ENCODE peak calls at places on chromosomes 12 and 14, in six cellular contexts. One of them, this sample, is unnamed.

GRCh38 chr12:109491671-109492070 is 14.2 kb downstream of the UBE3B start:
- DNase-seq in EH: no peak
- DNase-seq in GM10248: no peak
- DNase-seq in GDM1: no peak
- DNase-seq in stimulated activated CD8-positive, alpha-beta memory T cell treated with anti-CD3 and anti-CD28 coated beads, Interleukin-2, amount 100 ng/mL, for 1 hour: no peak
- DNase-seq in T follicular helper cell: no peak
- DNase-seq in this sample: no peak

GRCh38 chr14:94041551-94042346 is 15.6 kb downstream of the OTUB2 start:
- DNase-seq in T follicular helper cell: no peak
- DNase-seq in stimulated activated CD8-positive, alpha-beta memory T cell treated with anti-CD3 and anti-CD28 coated beads, Interleukin-2, amount 100 ng/mL, for 1 hour: no peak
- DNase-seq in EH: peak; percentile 85
- DNase-seq in GM10248: no peak
- DNase-seq in GDM1: no peak
- DNase-seq in this sample: no peak

GRCh38 chr12:124379938-124380754 is 85.3 kb downstream of the RFLNA start:
- DNase-seq in T follicular helper cell: no peak
- DNase-seq in GM10248: no peak
- DNase-seq in GDM1: peak; percentile 51
- DNase-seq in EH: peak; percentile 94
- DNase-seq in stimulated activated CD8-positive, alpha-beta memory T cell treated with anti-CD3 and anti-CD28 coated beads, Interleukin-2, amount 100 ng/mL, for 1 hour: no peak
- DNase-seq in this sample: peak; percentile 72

GRCh38 chr12:114316076-114316475 is 89.9 kb downstream of the TBX5 start:
- DNase-seq in EH: peak; percentile 90
- DNase-seq in stimulated activated CD8-positive, alpha-beta memory T cell treated with anti-CD3 and anti-CD28 coated beads, Interleukin-2, amount 100 ng/mL, for 1 hour: no peak
- DNase-seq in T follicular helper cell: no peak
- DNase-seq in GM10248: no peak
- DNase-seq in GDM1: no peak
- DNase-seq in this sample: no peak

GRCh38 chr12:43287991-43288390 is 264.0 kb downstream of the ADAMTS20 start:
- DNase-seq in EH: no peak
- DNase-seq in GM10248: no peak
- DNase-seq in T follicular helper cell: no peak
- DNase-seq in GDM1: no peak
- DNase-seq in stimulated activated CD8-positive, alpha-beta memory T cell treated with anti-CD3 and anti-CD28 coated beads, Interleukin-2, amount 100 ng/mL, for 1 hour: no peak
- DNase-seq in this sample: no peak

GRCh38 chr12:7869137-7869536 is 3.6 kb downstream of the SLC2A14 start:
- DNase-seq in GDM1: no peak
- DNase-seq in EH: peak; percentile 45
- DNase-seq in T follicular helper cell: no peak
- DNase-seq in stimulated activated CD8-positive, alpha-beta memory T cell treated with anti-CD3 and anti-CD28 coated beads, Interleukin-2, amount 100 ng/mL, for 1 hour: no peak
- DNase-seq in GM10248: no peak
- DNase-seq in this sample: no peak

GRCh38 chr12:8953773-8954402 is 4.4 kb upstream of the M6PR start:
- DNase-seq in GDM1: no peak
- DNase-seq in stimulated activated CD8-positive, alpha-beta memory T cell treated with anti-CD3 and anti-CD28 coated beads, Interleukin-2, amount 100 ng/mL, for 1 hour: peak; percentile 31
- DNase-seq in T follicular helper cell: peak; percentile 54
- DNase-seq in GM10248: no peak
- DNase-seq in EH: no peak
- DNase-seq in this sample: no peak

GRCh38 chr12:52753283-52753682 is 23.9 kb downstream of the KRT76 start:
- DNase-seq in GM10248: no peak
- DNase-seq in stimulated activated CD8-positive, alpha-beta memory T cell treated with anti-CD3 and anti-CD28 coated beads, Interleukin-2, amount 100 ng/mL, for 1 hour: no peak
- DNase-seq in GDM1: no peak
- DNase-seq in EH: no peak
- DNase-seq in T follicular helper cell: no peak
- DNase-seq in this sample: no peak

GRCh38 chr12:78185109-78185508 is 354.4 kb downstream of the NAV3 start:
- DNase-seq in stimulated activated CD8-positive, alpha-beta memory T cell treated with anti-CD3 and anti-CD28 coated beads, Interleukin-2, amount 100 ng/mL, for 1 hour: no peak
- DNase-seq in GDM1: no peak
- DNase-seq in EH: peak; percentile 29
- DNase-seq in T follicular helper cell: no peak
- DNase-seq in GM10248: no peak
- DNase-seq in this sample: no peak

GRCh38 chr12:67766370-67766769 is 117.8 kb downstream of the DYRK2 start:
- DNase-seq in stimulated activated CD8-positive, alpha-beta memory T cell treated with anti-CD3 and anti-CD28 coated beads, Interleukin-2, amount 100 ng/mL, for 1 hour: no peak
- DNase-seq in EH: peak; percentile 90
- DNase-seq in GM10248: no peak
- DNase-seq in T follicular helper cell: no peak
- DNase-seq in GDM1: no peak
- DNase-seq in this sample: no peak

GRCh38 chr12:64395739-64396138 is 5.2 kb upstream of the C12orf56 start:
- DNase-seq in EH: peak; percentile 41
- DNase-seq in stimulated activated CD8-positive, alpha-beta memory T cell treated with anti-CD3 and anti-CD28 coated beads, Interleukin-2, amount 100 ng/mL, for 1 hour: no peak
- DNase-seq in GDM1: no peak
- DNase-seq in GM10248: no peak
- DNase-seq in T follicular helper cell: no peak
- DNase-seq in this sample: no peak

GRCh38 chr12:75954076-75954475 is 77.5 kb downstream of the PHLDA1 start:
- DNase-seq in EH: peak; percentile 98
- DNase-seq in GM10248: no peak
- DNase-seq in GDM1: no peak
- DNase-seq in stimulated activated CD8-positive, alpha-beta memory T cell treated with anti-CD3 and anti-CD28 coated beads, Interleukin-2, amount 100 ng/mL, for 1 hour: no peak
- DNase-seq in T follicular helper cell: no peak
- DNase-seq in this sample: no peak

GRCh38 chr12:9113987-9114309 is 1.8 kb downstream of the A2M start:
- DNase-seq in GDM1: no peak
- DNase-seq in T follicular helper cell: no peak
- DNase-seq in GM10248: no peak
- DNase-seq in EH: no peak
- DNase-seq in stimulated activated CD8-positive, alpha-beta memory T cell treated with anti-CD3 and anti-CD28 coated beads, Interleukin-2, amount 100 ng/mL, for 1 hour: no peak
- DNase-seq in this sample: no peak

GRCh38 chr14:53027031-53027430 is 76.2 kb upstream of the FERMT2 start:
- DNase-seq in stimulated activated CD8-positive, alpha-beta memory T cell treated with anti-CD3 and anti-CD28 coated beads, Interleukin-2, amount 100 ng/mL, for 1 hour: no peak
- DNase-seq in GDM1: no peak
- DNase-seq in GM10248: no peak
- DNase-seq in T follicular helper cell: no peak
- DNase-seq in EH: no peak
- DNase-seq in this sample: no peak

GRCh38 chr14:95222870-95223398 is 65.6 kb upstream of the DICER1 start:
- DNase-seq in GM10248: no peak
- DNase-seq in GDM1: no peak
- DNase-seq in EH: peak; percentile 21
- DNase-seq in T follicular helper cell: no peak
- DNase-seq in stimulated activated CD8-positive, alpha-beta memory T cell treated with anti-CD3 and anti-CD28 coated beads, Interleukin-2, amount 100 ng/mL, for 1 hour: no peak
- DNase-seq in this sample: no peak

GRCh38 chr12:6759741-6760140 is 6.4 kb upstream of the PTMS start:
- DNase-seq in EH: no peak
- DNase-seq in stimulated activated CD8-positive, alpha-beta memory T cell treated with anti-CD3 and anti-CD28 coated beads, Interleukin-2, amount 100 ng/mL, for 1 hour: no peak
- DNase-seq in GDM1: no peak
- DNase-seq in GM10248: no peak
- DNase-seq in T follicular helper cell: no peak
- DNase-seq in this sample: no peak

GRCh38 chr12:105523164-105524057 is 192.9 kb downstream of the C12orf75 start:
- DNase-seq in EH: peak; percentile 98
- DNase-seq in T follicular helper cell: no peak
- DNase-seq in GDM1: no peak
- DNase-seq in GM10248: no peak
- DNase-seq in stimulated activated CD8-positive, alpha-beta memory T cell treated with anti-CD3 and anti-CD28 coated beads, Interleukin-2, amount 100 ng/mL, for 1 hour: no peak
- DNase-seq in this sample: peak; percentile 2

GRCh38 chr14:64971452-64971889 is 665 bp downstream of the RAB15 start:
- DNase-seq in T follicular helper cell: no peak
- DNase-seq in EH: no peak
- DNase-seq in stimulated activated CD8-positive, alpha-beta memory T cell treated with anti-CD3 and anti-CD28 coated beads, Interleukin-2, amount 100 ng/mL, for 1 hour: no peak
- DNase-seq in GM10248: no peak
- DNase-seq in GDM1: no peak
- DNase-seq in this sample: no peak

GRCh38 chr12:15289192-15289591 is 33.1 kb upstream of the PTPRO start:
- DNase-seq in GDM1: no peak
- DNase-seq in T follicular helper cell: no peak
- DNase-seq in EH: no peak
- DNase-seq in GM10248: no peak
- DNase-seq in stimulated activated CD8-positive, alpha-beta memory T cell treated with anti-CD3 and anti-CD28 coated beads, Interleukin-2, amount 100 ng/mL, for 1 hour: no peak
- DNase-seq in this sample: no peak

GRCh38 chr12:130500835-130501330 is 163.2 kb downstream of the PIWIL1 start:
- DNase-seq in GDM1: no peak
- DNase-seq in EH: no peak
- DNase-seq in GM10248: no peak
- DNase-seq in T follicular helper cell: no peak
- DNase-seq in stimulated activated CD8-positive, alpha-beta memory T cell treated with anti-CD3 and anti-CD28 coated beads, Interleukin-2, amount 100 ng/mL, for 1 hour: no peak
- DNase-seq in this sample: no peak

GRCh38 chr14:104149617-104150141 is 11.3 kb downstream of the KIF26A start:
- DNase-seq in EH: peak; percentile 19
- DNase-seq in GM10248: no peak
- DNase-seq in T follicular helper cell: no peak
- DNase-seq in GDM1: no peak
- DNase-seq in stimulated activated CD8-positive, alpha-beta memory T cell treated with anti-CD3 and anti-CD28 coated beads, Interleukin-2, amount 100 ng/mL, for 1 hour: no peak
- DNase-seq in this sample: no peak

GRCh38 chr12:109764776-109765492 is 51.3 kb downstream of the FAM222A start:
- DNase-seq in EH: no peak
- DNase-seq in GDM1: no peak
- DNase-seq in stimulated activated CD8-positive, alpha-beta memory T cell treated with anti-CD3 and anti-CD28 coated beads, Interleukin-2, amount 100 ng/mL, for 1 hour: no peak
- DNase-seq in GM10248: no peak
- DNase-seq in T follicular helper cell: no peak
- DNase-seq in this sample: no peak

GRCh38 chr12:106179086-106179485 is 40.3 kb upstream of the NUAK1 start:
- DNase-seq in stimulated activated CD8-positive, alpha-beta memory T cell treated with anti-CD3 and anti-CD28 coated beads, Interleukin-2, amount 100 ng/mL, for 1 hour: no peak
- DNase-seq in T follicular helper cell: no peak
- DNase-seq in GM10248: no peak
- DNase-seq in GDM1: no peak
- DNase-seq in EH: no peak
- DNase-seq in this sample: no peak